ENCODE peak calls at places on chromosome 11, in seven cellular contexts. G is sciatic nerve; O is immature natural killer cell; Q is NCI-H1417 treated with DMSO at 0.1 percent for 48 hours; C is CD4-positive, CD25-positive, alpha-beta regulatory T cell; S is NCI-H2081; H is activated T-cell treated with anti-CD3 and anti-CD28 coated beads, Interleukin-2, amount 50 U/mL, for 1 hour. I is an unnamed sample.

GRCh38 chr11:235180-235997 is 753 bp downstream of the SIRT3 start:
- DNase-seq in O (peak; percentile 90), H (no peak), S (peak; percentile 44), Q (no peak), G (no peak), C (no peak), I (no peak)

GRCh38 chr11:87425391-87425790 is 387.7 kb downstream of the TMEM135 start:
- DNase-seq in G (no peak), H (no peak), C (no peak), S (no peak), O (no peak), Q (no peak), I (no peak)

GRCh38 chr11:43853766-43854165 is 26.9 kb upstream of the ALKBH3 start:
- DNase-seq in S (no peak), C (no peak), O (no peak), Q (no peak), G (no peak), H (no peak), I (no peak)

GRCh38 chr11:102010776-102011500 is 36.3 kb upstream of the CFAP300 start:
- DNase-seq in G (peak; percentile 67), H (no peak), O (no peak), C (no peak), Q (no peak), S (no peak), I (no peak)

GRCh38 chr11:130905512-130905911 is 10.8 kb downstream of the SNX19 start:
- DNase-seq in H (no peak), Q (no peak), G (no peak), C (no peak), S (no peak), O (no peak), I (no peak)

GRCh38 chr11:7551571-7551970 is 37.8 kb downstream of the PPFIBP2 start:
- DNase-seq in G (no peak), S (no peak), Q (no peak), H (no peak), C (no peak), O (no peak), I (no peak)

GRCh38 chr11:61689164-61689496 is 8.9 kb downstream of the DAGLA start:
- DNase-seq in O (no peak), Q (no peak), S (no peak), H (no peak), C (no peak), G (no peak), I (no peak)

GRCh38 chr11:27471588-27472397 is 797 bp downstream of the LGR4 start:
- DNase-seq in G (peak; percentile 64), Q (no peak), S (peak; percentile 54), O (peak; percentile 20), C (peak; percentile 7), H (peak; percentile 25), I (peak; percentile 15)

GRCh38 chr11:19679952-19680823 is 32.4 kb upstream of the NAV2 start:
- DNase-seq in S (no peak), H (no peak), G (peak; percentile 89), O (no peak), C (no peak), Q (no peak), I (no peak)

GRCh38 chr11:13118194-13118593 is 109.1 kb downstream of the RASSF10 start:
- DNase-seq in H (no peak), S (no peak), Q (no peak), G (no peak), C (no peak), O (no peak), I (no peak)

GRCh38 chr11:47524200-47524874 is 28.6 kb downstream of the CELF1 start:
- DNase-seq in C (no peak), S (peak; percentile 56), Q (no peak), H (peak; percentile 39), G (no peak), O (no peak), I (no peak)